ENCODE peak calls at places on chromosomes 5 and 9, in seven cellular contexts. One of them, this sample, is unnamed.

GRCh38 chr9:136009516-136009915 is 48.3 kb upstream of the UBAC1 start:
- DNase-seq in prostate gland: no peak
- DNase-seq in kidney: peak
- DNase-seq in Caco-2: no peak
- DNase-seq in thoracic aorta: no peak
- DNase-seq in upper lobe of right lung: no peak
- DNase-seq in dorsolateral prefrontal cortex: no peak
- DNase-seq in this sample: no peak

GRCh38 chr5:108654042-108654441 is 93.7 kb upstream of the FER start:
- DNase-seq in prostate gland: no peak
- DNase-seq in kidney: no peak
- DNase-seq in Caco-2: no peak
- DNase-seq in thoracic aorta: no peak
- DNase-seq in upper lobe of right lung: no peak
- DNase-seq in dorsolateral prefrontal cortex: no peak
- DNase-seq in this sample: no peak

GRCh38 chr5:98578438-98578837 is 195.0 kb upstream of the RGMB start:
- DNase-seq in prostate gland: no peak
- DNase-seq in kidney: no peak
- DNase-seq in Caco-2: no peak
- DNase-seq in thoracic aorta: no peak
- DNase-seq in upper lobe of right lung: no peak
- DNase-seq in dorsolateral prefrontal cortex: no peak
- DNase-seq in this sample: no peak

GRCh38 chr5:92633821-92634220 is 947.2 kb downstream of the NR2F1-AS1 start:
- DNase-seq in prostate gland: no peak
- DNase-seq in kidney: no peak
- DNase-seq in Caco-2: no peak
- DNase-seq in thoracic aorta: no peak
- DNase-seq in upper lobe of right lung: no peak
- DNase-seq in dorsolateral prefrontal cortex: no peak
- DNase-seq in this sample: no peak

GRCh38 chr5:80569961-80570786 is at the start of gene ANKRD34B:
- DNase-seq in prostate gland: no peak
- DNase-seq in kidney: peak
- DNase-seq in Caco-2: peak
- DNase-seq in thoracic aorta: no peak
- DNase-seq in upper lobe of right lung: peak
- DNase-seq in dorsolateral prefrontal cortex: no peak
- DNase-seq in this sample: peak

GRCh38 chr9:114450833-114451706 is 54.2 kb downstream of the WHRN start:
- DNase-seq in prostate gland: no peak
- DNase-seq in kidney: no peak
- DNase-seq in Caco-2: no peak
- DNase-seq in thoracic aorta: no peak
- DNase-seq in upper lobe of right lung: no peak
- DNase-seq in dorsolateral prefrontal cortex: no peak
- DNase-seq in this sample: no peak

GRCh38 chr9:132214027-132214622 is 52.3 kb downstream of the NTNG2 start:
- DNase-seq in prostate gland: peak
- DNase-seq in kidney: no peak
- DNase-seq in Caco-2: no peak
- DNase-seq in thoracic aorta: peak
- DNase-seq in upper lobe of right lung: peak
- DNase-seq in dorsolateral prefrontal cortex: peak
- DNase-seq in this sample: no peak

GRCh38 chr5:177588413-177588909 is 3.5 kb upstream of the TMED9 start:
- DNase-seq in prostate gland: no peak
- DNase-seq in kidney: no peak
- DNase-seq in Caco-2: peak
- DNase-seq in thoracic aorta: no peak
- DNase-seq in upper lobe of right lung: no peak
- DNase-seq in dorsolateral prefrontal cortex: no peak
- DNase-seq in this sample: no peak

GRCh38 chr5:5011151-5011550 is 129.0 kb upstream of the ADAMTS16 start:
- DNase-seq in prostate gland: no peak
- DNase-seq in kidney: no peak
- DNase-seq in Caco-2: no peak
- DNase-seq in thoracic aorta: no peak
- DNase-seq in upper lobe of right lung: no peak
- DNase-seq in dorsolateral prefrontal cortex: peak
- DNase-seq in this sample: no peak

GRCh38 chr5:163846512-163846911 is 341.1 kb downstream of the MAT2B start:
- DNase-seq in prostate gland: no peak
- DNase-seq in kidney: no peak
- DNase-seq in Caco-2: no peak
- DNase-seq in thoracic aorta: no peak
- DNase-seq in upper lobe of right lung: no peak
- DNase-seq in dorsolateral prefrontal cortex: no peak
- DNase-seq in this sample: no peak

GRCh38 chr5:179974281-179974945 is 66.7 kb upstream of the TBC1D9B start:
- DNase-seq in prostate gland: no peak
- DNase-seq in kidney: no peak
- DNase-seq in Caco-2: no peak
- DNase-seq in thoracic aorta: no peak
- DNase-seq in upper lobe of right lung: no peak
- DNase-seq in dorsolateral prefrontal cortex: peak
- DNase-seq in this sample: no peak

GRCh38 chr5:113090336-113091106 is 113.9 kb downstream of the DCP2 start:
- DNase-seq in prostate gland: peak
- DNase-seq in kidney: no peak
- DNase-seq in Caco-2: no peak
- DNase-seq in thoracic aorta: no peak
- DNase-seq in upper lobe of right lung: no peak
- DNase-seq in dorsolateral prefrontal cortex: no peak
- DNase-seq in this sample: no peak

GRCh38 chr9:21558627-21559401 is 76.7 kb upstream of the IFNE start:
- DNase-seq in prostate gland: no peak
- DNase-seq in kidney: peak
- DNase-seq in Caco-2: peak
- DNase-seq in thoracic aorta: no peak
- DNase-seq in upper lobe of right lung: peak
- DNase-seq in dorsolateral prefrontal cortex: peak
- DNase-seq in this sample: no peak

GRCh38 chr9:2126331-2126789 is 111.2 kb downstream of the SMARCA2 start:
- DNase-seq in prostate gland: no peak
- DNase-seq in kidney: no peak
- DNase-seq in Caco-2: no peak
- DNase-seq in thoracic aorta: peak
- DNase-seq in upper lobe of right lung: no peak
- DNase-seq in dorsolateral prefrontal cortex: peak
- DNase-seq in this sample: no peak

GRCh38 chr5:126673477-126673876 is 72.7 kb downstream of the PHAX start:
- DNase-seq in prostate gland: no peak
- DNase-seq in kidney: no peak
- DNase-seq in Caco-2: no peak
- DNase-seq in thoracic aorta: no peak
- DNase-seq in upper lobe of right lung: no peak
- DNase-seq in dorsolateral prefrontal cortex: no peak
- DNase-seq in this sample: no peak

GRCh38 chr5:52947208-52947607 is 41.9 kb upstream of the ITGA2 start:
- DNase-seq in prostate gland: no peak
- DNase-seq in kidney: no peak
- DNase-seq in Caco-2: no peak
- DNase-seq in thoracic aorta: no peak
- DNase-seq in upper lobe of right lung: no peak
- DNase-seq in dorsolateral prefrontal cortex: no peak
- DNase-seq in this sample: no peak

DNA sequence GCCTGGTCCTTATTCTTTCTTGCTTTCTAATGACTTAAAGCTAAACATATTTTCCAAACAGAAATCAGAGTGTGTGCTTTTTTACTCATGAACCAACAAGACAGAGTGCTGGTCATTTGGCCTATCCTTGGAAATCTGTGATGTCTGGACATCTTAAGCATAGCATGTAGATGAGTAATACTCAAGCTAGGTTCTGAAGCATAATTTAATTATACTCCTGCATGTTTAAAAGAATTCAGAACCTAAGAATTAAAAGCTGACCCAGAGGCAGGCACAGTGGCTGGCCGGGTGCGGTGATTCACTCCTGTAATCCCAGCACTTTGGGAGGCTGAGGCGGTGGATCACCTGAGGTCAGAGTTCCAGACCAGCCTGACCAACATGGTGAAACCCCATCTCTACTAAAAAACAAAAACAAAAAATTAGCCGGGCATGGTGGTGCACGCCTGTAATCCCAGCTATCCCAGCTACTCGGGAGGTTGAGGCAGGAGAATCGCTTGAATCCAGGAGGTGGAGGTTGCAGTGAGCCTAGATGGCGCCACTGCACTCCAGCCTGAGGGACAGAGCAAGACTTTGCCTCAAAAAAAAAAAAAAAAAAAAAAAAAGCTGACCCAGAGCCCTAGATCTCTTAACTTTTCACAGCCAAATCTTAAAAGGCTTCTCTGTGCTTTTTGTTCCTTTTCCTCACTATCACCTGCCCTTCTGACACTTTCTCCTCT is 16.2 kb upstream of the TJP2 start:
- DNase-seq in prostate gland: no peak
- DNase-seq in kidney: no peak
- DNase-seq in Caco-2: peak
- DNase-seq in thoracic aorta: no peak
- DNase-seq in upper lobe of right lung: no peak
- DNase-seq in dorsolateral prefrontal cortex: no peak
- DNase-seq in this sample: no peak
- H3K4me3 ChIP-seq in prostate gland: no peak
- H3K4me3 ChIP-seq in kidney: no peak
- H3K4me3 ChIP-seq in Caco-2: no peak
- H3K4me3 ChIP-seq in thoracic aorta: no peak
- H3K4me3 ChIP-seq in upper lobe of right lung: no peak
- H3K4me3 ChIP-seq in dorsolateral prefrontal cortex: no peak
- H3K4me3 ChIP-seq in this sample: no peak

DNA sequence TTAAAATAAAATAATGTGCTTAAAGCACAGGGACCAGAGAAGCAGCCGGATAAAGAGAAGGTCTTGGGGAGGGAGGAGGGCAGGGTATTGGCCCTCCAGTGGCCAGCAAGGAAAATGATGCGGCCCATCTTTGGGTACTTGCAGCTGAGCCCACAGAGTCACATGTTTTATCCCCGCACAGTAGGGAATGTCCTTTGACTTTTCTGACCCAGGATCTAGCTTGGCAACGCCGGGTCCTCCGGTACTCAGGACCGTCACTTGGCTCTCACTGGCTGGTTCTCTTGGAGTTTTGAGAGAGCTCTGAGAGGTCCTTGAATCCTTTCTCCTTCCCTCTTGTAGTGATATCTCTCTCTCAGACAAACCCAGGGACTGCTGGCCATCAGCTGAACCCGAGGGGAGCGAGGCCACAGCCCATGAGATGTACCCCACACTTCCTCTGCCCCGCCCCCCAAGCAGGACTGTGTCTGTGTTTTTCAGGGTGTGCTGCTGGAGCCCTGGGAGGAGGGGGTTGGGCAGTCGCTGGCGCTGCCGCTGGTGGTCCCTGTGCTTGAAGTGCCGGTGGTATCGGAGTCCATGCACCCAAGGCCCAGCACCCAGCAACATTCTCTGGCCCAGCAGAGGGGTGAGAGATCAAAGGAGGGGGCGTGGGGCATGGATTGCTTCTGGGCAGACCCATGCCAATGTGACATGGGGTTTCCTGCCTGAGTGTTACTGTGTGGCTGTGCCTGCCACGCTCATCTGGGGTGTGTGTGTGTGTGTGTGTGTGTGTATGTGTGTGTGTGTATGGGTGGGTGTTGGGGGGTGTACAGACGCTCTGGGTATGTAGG is 35.5 kb upstream of the HSPA9 start:
- DNase-seq in prostate gland: no peak
- DNase-seq in kidney: peak
- DNase-seq in Caco-2: no peak
- DNase-seq in thoracic aorta: no peak
- DNase-seq in upper lobe of right lung: no peak
- DNase-seq in dorsolateral prefrontal cortex: peak
- DNase-seq in this sample: no peak
- H3K4me3 ChIP-seq in prostate gland: no peak
- H3K4me3 ChIP-seq in kidney: no peak
- H3K4me3 ChIP-seq in Caco-2: no peak
- H3K4me3 ChIP-seq in thoracic aorta: peak
- H3K4me3 ChIP-seq in upper lobe of right lung: no peak
- H3K4me3 ChIP-seq in dorsolateral prefrontal cortex: peak
- H3K4me3 ChIP-seq in this sample: peak

GRCh38 chr5:151694035-151694485 is 7.3 kb upstream of the SPARC start:
- DNase-seq in prostate gland: no peak
- DNase-seq in kidney: no peak
- DNase-seq in Caco-2: no peak
- DNase-seq in thoracic aorta: no peak
- DNase-seq in upper lobe of right lung: no peak
- DNase-seq in dorsolateral prefrontal cortex: no peak
- DNase-seq in this sample: no peak

GRCh38 chr5:151695464-151695863 is 8.7 kb upstream of the SPARC start:
- DNase-seq in prostate gland: no peak
- DNase-seq in kidney: no peak
- DNase-seq in Caco-2: no peak
- DNase-seq in thoracic aorta: no peak
- DNase-seq in upper lobe of right lung: no peak
- DNase-seq in dorsolateral prefrontal cortex: no peak
- DNase-seq in this sample: no peak

GRCh38 chr5:151697452-151697851 is 10.7 kb upstream of the SPARC start:
- DNase-seq in prostate gland: no peak
- DNase-seq in kidney: no peak
- DNase-seq in Caco-2: no peak
- DNase-seq in thoracic aorta: no peak
- DNase-seq in upper lobe of right lung: no peak
- DNase-seq in dorsolateral prefrontal cortex: no peak
- DNase-seq in this sample: no peak

GRCh38 chr5:151699071-151699901 is 12.6 kb upstream of the SPARC start:
- DNase-seq in prostate gland: no peak
- DNase-seq in kidney: peak
- DNase-seq in Caco-2: peak
- DNase-seq in thoracic aorta: no peak
- DNase-seq in upper lobe of right lung: no peak
- DNase-seq in dorsolateral prefrontal cortex: no peak
- DNase-seq in this sample: no peak

DNA sequence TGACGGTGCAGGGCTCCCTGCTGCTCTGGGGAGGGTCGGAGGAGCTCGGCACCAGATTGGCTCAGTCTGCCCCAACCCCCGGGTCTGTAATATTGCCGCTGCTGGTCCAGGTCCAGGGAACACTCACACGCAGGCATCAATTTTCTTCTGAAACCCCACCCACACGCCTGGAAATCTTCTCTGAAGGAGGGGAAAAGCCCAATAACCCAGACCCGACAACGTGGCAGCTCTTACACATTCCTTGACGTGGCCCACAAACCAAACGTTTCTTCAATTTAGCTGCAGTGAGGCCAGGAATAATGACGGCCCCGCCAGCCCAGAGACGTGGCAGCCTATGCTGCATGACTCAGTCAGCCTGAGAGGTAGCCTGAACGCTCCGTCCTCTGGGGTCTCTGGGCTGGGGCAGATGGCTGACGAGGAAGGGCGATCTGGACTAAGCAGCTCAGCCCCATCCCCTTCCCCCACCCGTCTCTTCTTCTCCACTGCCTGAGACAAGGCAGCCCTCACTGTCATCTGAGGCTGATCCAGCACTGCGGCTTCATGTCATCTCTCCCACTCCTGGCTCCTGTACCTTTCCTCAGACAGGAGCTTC is 9.9 kb upstream of the SPARC start:
- DNase-seq in prostate gland: no peak
- DNase-seq in kidney: peak
- DNase-seq in Caco-2: no peak
- DNase-seq in thoracic aorta: peak
- DNase-seq in upper lobe of right lung: no peak
- DNase-seq in dorsolateral prefrontal cortex: no peak
- DNase-seq in this sample: no peak
- H3K4me3 ChIP-seq in prostate gland: no peak
- H3K4me3 ChIP-seq in kidney: no peak
- H3K4me3 ChIP-seq in Caco-2: no peak
- H3K4me3 ChIP-seq in thoracic aorta: peak
- H3K4me3 ChIP-seq in upper lobe of right lung: no peak
- H3K4me3 ChIP-seq in dorsolateral prefrontal cortex: no peak
- H3K4me3 ChIP-seq in this sample: no peak

GRCh38 chr5:1005362-1005851 is 3.2 kb upstream of the NKD2 start:
- DNase-seq in prostate gland: no peak
- DNase-seq in kidney: no peak
- DNase-seq in Caco-2: no peak
- DNase-seq in thoracic aorta: no peak
- DNase-seq in upper lobe of right lung: peak
- DNase-seq in dorsolateral prefrontal cortex: peak
- DNase-seq in this sample: no peak
- H3K4me3 ChIP-seq in prostate gland: peak
- H3K4me3 ChIP-seq in kidney: no peak
- H3K4me3 ChIP-seq in Caco-2: peak
- H3K4me3 ChIP-seq in thoracic aorta: peak
- H3K4me3 ChIP-seq in upper lobe of right lung: peak
- H3K4me3 ChIP-seq in dorsolateral prefrontal cortex: peak
- H3K4me3 ChIP-seq in this sample: no peak

This sample was measured in Jurkat, Clone E6-1.